ENCODE peak calls at places on chromosome 7, in four cellular contexts. O is IMR-90, E is H9, Y is H1. G is an unnamed sample.

GRCh38 chr7:127473409-127473808 is 80.9 kb upstream of the ZNF800 start:
- DNase-seq in O (no peak), E (no peak), Y (no peak), G (no peak)

GRCh38 chr7:75986147-75986781 is 8.1 kb downstream of the TMEM120A start:
- DNase-seq in O (no peak), E (no peak), Y (no peak), G (no peak)

GRCh38 chr7:27051451-27051850 is 44.3 kb downstream of the HOXA1 start:
- DNase-seq in O (no peak), E (no peak), Y (no peak), G (no peak)

GRCh38 chr7:77461246-77461645 is 45.1 kb upstream of the GSAP start:
- DNase-seq in O (no peak), E (no peak), Y (no peak), G (peak; percentile 30)

GRCh38 chr7:3787717-3788311 is 486.8 kb downstream of the SDK1 start:
- DNase-seq in O (no peak), E (no peak), Y (no peak), G (no peak)

GRCh38 chr7:118087121-118087520 is 96.8 kb upstream of the LSM8 start:
- DNase-seq in O (no peak), E (no peak), Y (no peak), G (no peak)

GRCh38 chr7:139797607-139798006 is 19.8 kb upstream of the HIPK2 start:
- DNase-seq in O (peak; percentile 26), E (no peak), Y (no peak), G (no peak)

GRCh38 chr7:3955751-3956696 is 655.0 kb downstream of the SDK1 start:
- DNase-seq in O (peak; percentile 65), E (no peak), Y (no peak), G (peak; percentile 7)

GRCh38 chr7:29141981-29142380 is 4.4 kb downstream of the CPVL start:
- DNase-seq in O (no peak), E (no peak), Y (no peak), G (no peak)

GRCh38 chr7:128838109-128838779 is 8.0 kb downstream of the FLNC start:
- DNase-seq in O (no peak), E (no peak), Y (no peak), G (no peak)

GRCh38 chr7:138865843-138866242 is 67.8 kb upstream of the ATP6V0A4 start:
- DNase-seq in O (no peak), E (no peak), Y (peak; percentile 58), G (no peak)

GRCh38 chr7:153507885-153508284 is 544.3 kb upstream of the DPP6 start:
- DNase-seq in O (no peak), E (no peak), Y (no peak), G (no peak)

GRCh38 chr7:150556521-150557138 is 10.6 kb upstream of the GIMAP4 start:
- DNase-seq in O (no peak), E (no peak), Y (no peak), G (no peak)

GRCh38 chr7:14095233-14095950 is 105.9 kb upstream of the ETV1 start:
- DNase-seq in O (no peak), E (no peak), Y (no peak), G (no peak)

GRCh38 chr7:26078437-26079362 is 73.3 kb upstream of the NFE2L3 start:
- DNase-seq in O (no peak), E (peak; percentile 90), Y (peak; percentile 87), G (peak; percentile 82)

GRCh38 chr7:138875794-138876193 is 77.8 kb upstream of the ATP6V0A4 start:
- DNase-seq in O (peak; percentile 96), E (no peak), Y (no peak), G (no peak)

GRCh38 chr7:83876593-83876992 is 227.7 kb upstream of the SEMA3E start:
- DNase-seq in O (peak; percentile 7), E (no peak), Y (no peak), G (peak; percentile 19)

GRCh38 chr7:98209166-98209920 is 1.9 kb upstream of the BHLHA15 start:
- DNase-seq in O (no peak), E (no peak), Y (no peak), G (no peak)

GRCh38 chr7:50531401-50531906 is 33.8 kb downstream of the DDC start:
- DNase-seq in O (peak; percentile 21), E (no peak), Y (no peak), G (peak; percentile 89)

GRCh38 chr7:154744226-154744860 is 258.6 kb downstream of the PAXIP1 start:
- DNase-seq in O (no peak), E (peak; percentile 76), Y (peak; percentile 95), G (peak; percentile 90)

GRCh38 chr7:93011351-93012294 is 106.2 kb downstream of the SAMD9 start:
- DNase-seq in O (peak; percentile 99), E (no peak), Y (no peak), G (no peak)

GRCh38 chr7:129853661-129854268 is 99.0 kb downstream of the UBE2H start:
- DNase-seq in O (no peak), E (no peak), Y (no peak), G (no peak)

GRCh38 chr7:141550694-141551079 is 523 bp upstream of the AGK start:
- DNase-seq in O (no peak), E (peak; percentile 34), Y (peak; percentile 51), G (no peak)

GRCh38 chr7:31775511-31775910 is 88.5 kb downstream of the PPP1R17 start:
- DNase-seq in O (no peak), E (no peak), Y (no peak), G (peak; percentile 69)

GRCh38 chr7:116239434-116239833 is 29.1 kb downstream of the TES start:
- DNase-seq in O (no peak), E (no peak), Y (no peak), G (no peak)

GRCh38 chr7:84162125-84162524 is 32.5 kb downstream of the SEMA3A start:
- DNase-seq in O (no peak), E (no peak), Y (no peak), G (no peak)

GRCh38 chr7:119594956-119595355 is 678.0 kb upstream of the KCND2 start:
- DNase-seq in O (no peak), E (peak; percentile 45), Y (no peak), G (peak; percentile 95)

GRCh38 chr7:68868975-68869374 is 729.3 kb upstream of the AUTS2 start:
- DNase-seq in O (no peak), E (no peak), Y (no peak), G (no peak)

GRCh38 chr7:81284576-81284975 is 365.7 kb upstream of the SEMA3C start:
- DNase-seq in O (peak; percentile 81), E (no peak), Y (no peak), G (peak; percentile 11)

GRCh38 chr7:3260425-3260762 is 40.7 kb upstream of the SDK1 start:
- DNase-seq in O (peak; percentile 41), E (no peak), Y (no peak), G (no peak)

GRCh38 chr7:131557521-131558385 is 1.3 kb upstream of the PODXL start:
- DNase-seq in O (no peak), E (peak; percentile 85), Y (peak; percentile 91), G (peak; percentile 94)

GRCh38 chr7:42208586-42208985 is 28.4 kb downstream of the GLI3 start:
- DNase-seq in O (no peak), E (no peak), Y (no peak), G (no peak)

GRCh38 chr7:148142660-148143248 is 447.8 kb upstream of the C7orf33 start:
- DNase-seq in O (peak; percentile 21), E (no peak), Y (no peak), G (peak; percentile 69)

GRCh38 chr7:137656227-137656849 is 190.4 kb downstream of the DGKI start:
- DNase-seq in O (peak; percentile 79), E (peak; percentile 63), Y (peak; percentile 89), G (peak; percentile 73)

GRCh38 chr7:129597672-129598071 is 13.8 kb upstream of the NRF1 start:
- DNase-seq in O (no peak), E (no peak), Y (no peak), G (no peak)

GRCh38 chr7:106888204-106888603 is 23.1 kb downstream of the PIK3CG start:
- DNase-seq in O (no peak), E (no peak), Y (no peak), G (no peak)

GRCh38 chr7:106885652-106886051 is 20.6 kb downstream of the PIK3CG start:
- DNase-seq in O (no peak), E (no peak), Y (no peak), G (no peak)

GRCh38 chr7:106887376-106887775 is 22.3 kb downstream of the PIK3CG start:
- DNase-seq in O (no peak), E (no peak), Y (no peak), G (no peak)

GRCh38 chr7:106878748-106879439 is 13.8 kb downstream of the PIK3CG start:
- DNase-seq in O (no peak), E (no peak), Y (no peak), G (no peak)

GRCh38 chr7:106883627-106884026 is 18.5 kb downstream of the PIK3CG start:
- DNase-seq in O (no peak), E (no peak), Y (no peak), G (no peak)
- H4K5ac ChIP-seq in O (no peak overlapping the region), E (no peak overlapping the region), Y (no peak overlapping the region), G (no peak overlapping the region)

GRCh38 chr7:1268076-1268815 is 35.6 kb downstream of the UNCX start:
- DNase-seq in O (no peak), E (no peak), Y (no peak), G (no peak)
- H2AK5ac ChIP-seq in O (no peak overlapping the region), E (no peak overlapping the region), Y (no peak overlapping the region), G (no peak overlapping the region)

GRCh38 chr7:22380333-22380732 is 23.4 kb upstream of the RAPGEF5 start:
- DNase-seq in O (no peak), E (no peak), Y (no peak), G (no peak)

GRCh38 chr7:22373911-22374310 is 17.0 kb upstream of the RAPGEF5 start:
- DNase-seq in O (no peak), E (no peak), Y (no peak), G (no peak)

GRCh38 chr7:22378199-22378961 is 21.4 kb upstream of the RAPGEF5 start:
- DNase-seq in O (no peak), E (no peak), Y (no peak), G (no peak)

GRCh38 chr7:22375359-22376048 is 18.6 kb upstream of the RAPGEF5 start:
- DNase-seq in O (peak; percentile 11), E (no peak), Y (no peak), G (peak; percentile 37)

GRCh38 chr7:22377690-22378089 is 20.7 kb upstream of the RAPGEF5 start:
- DNase-seq in O (no peak), E (no peak), Y (no peak), G (no peak)
- H3K4me1 ChIP-seq in O (no peaks in the 10 kb centered on the region), E (no peaks in the 10 kb centered on the region), Y (no peaks in the 10 kb centered on the region), G (no peaks in the 10 kb centered on the region)

GRCh38 chr7:17380696-17381662 is 82.5 kb downstream of the AHR start:
- DNase-seq in O (peak; percentile 60), E (no peak), Y (no peak), G (no peak)
- H4K5ac ChIP-seq in O (no peak overlapping the region), E (no peak overlapping the region), Y (no peak overlapping the region), G (no peak overlapping the region)